ENCODE peak calls at places on chromosomes 3 and 15, in eight cellular contexts. O, C, R, W, S, X, K and I are unnamed samples.

GRCh38 chr3:184761120-184761841 is 49.4 kb upstream of the MAGEF1 start:
- DNase-seq in C (no peak), K (no peak), S (peak), O (no peak), X (no peak), R (peak), W (no peak), I (no peak)

GRCh38 chr3:133114198-133114597 is 76.0 kb downstream of the TMEM108 start:
- DNase-seq in S (no peak), C (no peak), R (no peak), K (no peak), O (no peak), W (no peak), X (no peak), I (no peak)

GRCh38 chr3:169836942-169837275 is 24.2 kb upstream of the LRRC34 start:
- DNase-seq in O (no peak), R (no peak), S (no peak), C (no peak), K (no peak), X (no peak), W (no peak), I (no peak)

GRCh38 chr3:151168269-151169094 is 34.5 kb downstream of the GPR171 start:
- DNase-seq in X (peak), C (peak), K (peak), O (peak), R (peak), S (peak), W (peak), I (peak)

GRCh38 chr3:133475245-133476010 is 75.6 kb downstream of the BFSP2 start:
- DNase-seq in R (no peak), C (no peak), O (peak), K (no peak), W (no peak), X (no peak), S (no peak), I (peak)

GRCh38 chr3:13566462-13566748 is 17.5 kb downstream of the FBLN2 start:
- DNase-seq in R (no peak), O (no peak), S (no peak), C (no peak), K (no peak), X (no peak), W (no peak), I (no peak)

GRCh38 chr15:67947254-67948039 is 106.7 kb upstream of the PIAS1 start:
- DNase-seq in K (no peak), O (no peak), W (no peak), S (no peak), C (no peak), X (no peak), R (no peak), I (no peak)

GRCh38 chr3:47128110-47128509 is 35.8 kb downstream of the SETD2 start:
- DNase-seq in O (no peak), X (no peak), C (no peak), S (no peak), W (no peak), R (no peak), K (no peak), I (no peak)

GRCh38 chr3:11363732-11364131 is 91.5 kb downstream of the ATG7 start:
- DNase-seq in C (no peak), K (no peak), S (no peak), O (no peak), R (no peak), X (no peak), W (no peak), I (no peak)

GRCh38 chr3:106208979-106209378 is 340.2 kb upstream of the CBLB start:
- DNase-seq in W (peak), O (no peak), K (no peak), X (no peak), S (no peak), C (no peak), R (no peak), I (no peak)

GRCh38 chr3:108153451-108153981 is 62.7 kb upstream of the CD47 start:
- DNase-seq in W (peak), S (peak), C (peak), R (no peak), O (no peak), K (no peak), X (no peak), I (no peak)

GRCh38 chr15:93428135-93428534 is 339.1 kb upstream of the RGMA start:
- DNase-seq in W (no peak), C (no peak), S (no peak), K (no peak), X (no peak), O (no peak), R (no peak), I (no peak)

GRCh38 chr3:116951610-116952009 is 242.0 kb downstream of the TUSC7 start:
- DNase-seq in S (no peak), C (no peak), X (no peak), W (no peak), O (no peak), R (no peak), K (no peak), I (no peak)

GRCh38 chr3:184746131-184747120 is 34.6 kb upstream of the MAGEF1 start:
- DNase-seq in W (no peak), C (no peak), R (peak), S (peak), K (no peak), X (peak), O (no peak), I (no peak)

GRCh38 chr3:52843116-52843865 is 8.5 kb upstream of the MUSTN1 start:
- DNase-seq in R (no peak), W (no peak), K (no peak), S (no peak), C (no peak), X (no peak), O (peak), I (peak)

GRCh38 chr15:92921215-92922131 is 21.3 kb downstream of the CHD2 start:
- DNase-seq in R (no peak), K (no peak), W (peak), O (no peak), C (no peak), X (no peak), S (no peak), I (no peak)

GRCh38 chr3:48863122-48863521 is 15.4 kb upstream of the PRKAR2A start:
- DNase-seq in K (no peak), X (no peak), R (no peak), C (no peak), S (no peak), W (no peak), O (no peak), I (peak)

GRCh38 chr3:27630892-27631291 is 91.2 kb downstream of the EOMES start:
- DNase-seq in S (no peak), O (no peak), X (no peak), K (no peak), R (no peak), C (no peak), W (peak), I (no peak)

GRCh38 chr3:146250449-146251382 is at the start of gene PLSCR4:
- DNase-seq in K (peak), S (peak), C (peak), R (peak), O (peak), X (peak), W (peak), I (peak)

GRCh38 chr15:94417464-94418293 is 186.3 kb downstream of the MCTP2 start:
- DNase-seq in O (no peak), R (no peak), K (no peak), C (no peak), X (no peak), W (no peak), S (no peak), I (no peak)

GRCh38 chr3:127220497-127220896 is 27.6 kb downstream of the PRR23E start:
- DNase-seq in K (no peak), X (no peak), R (no peak), C (no peak), S (no peak), W (no peak), O (no peak), I (no peak)

GRCh38 chr3:8997151-8997550 is 33.9 kb upstream of the RAD18 start:
- DNase-seq in R (no peak), S (no peak), C (no peak), W (no peak), X (no peak), O (no peak), K (no peak), I (no peak)

GRCh38 chr15:73346735-73347312 is 21.9 kb downstream of the HCN4 start:
- DNase-seq in C (peak), W (peak), X (peak), K (peak), S (peak), O (peak), R (peak), I (peak)

GRCh38 chr3:20930034-20930433 is 744.0 kb upstream of the SGO1 start:
- DNase-seq in O (no peak), K (no peak), C (no peak), S (peak), X (no peak), W (no peak), R (no peak), I (no peak)

GRCh38 chr3:8938021-8938420 is 25.3 kb downstream of the RAD18 start:
- DNase-seq in S (no peak), R (no peak), K (no peak), C (no peak), O (no peak), W (peak), X (no peak), I (no peak)

GRCh38 chr3:19147905-19148767 is at the start of gene KCNH8:
- DNase-seq in X (peak), O (no peak), S (peak), K (peak), R (no peak), W (no peak), C (peak), I (peak)

GRCh38 chr3:8560608-8561007 is 59.0 kb downstream of the LMCD1 start:
- DNase-seq in W (no peak), X (no peak), C (no peak), R (peak), S (no peak), O (no peak), K (no peak), I (no peak)

GRCh38 chr3:128050597-128050996 is 1.6 kb upstream of the SEC61A1 start:
- DNase-seq in K (no peak), S (no peak), O (peak), R (no peak), W (no peak), X (no peak), C (peak), I (peak)

GRCh38 chr3:13950042-13950441 is 70.2 kb upstream of the WNT7A start:
- DNase-seq in W (no peak), O (no peak), K (no peak), X (no peak), R (no peak), S (no peak), C (no peak), I (no peak)

GRCh38 chr3:192365571-192365970 is 361.8 kb downstream of the FGF12 start:
- DNase-seq in K (no peak), W (peak), X (no peak), R (no peak), C (no peak), S (no peak), O (no peak), I (no peak)

GRCh38 chr3:43892535-43892934 is 201.8 kb downstream of the ABHD5 start:
- DNase-seq in O (no peak), R (no peak), K (no peak), W (no peak), X (no peak), S (no peak), C (no peak), I (no peak)

GRCh38 chr15:23497710-23498111 is 50.7 kb upstream of the GOLGA6L2 start:
- DNase-seq in C (no peak), X (no peak), W (peak), K (no peak), O (no peak), S (no peak), R (no peak), I (no peak)

GRCh38 chr3:52730681-52731080 is 24.8 kb downstream of the SPCS1 start:
- DNase-seq in K (no peak), X (no peak), R (no peak), S (no peak), C (no peak), O (no peak), W (no peak), I (no peak)

GRCh38 chr3:29777869-29778268 is 497.0 kb downstream of the RBMS3 start:
- DNase-seq in K (no peak), O (no peak), C (no peak), S (no peak), W (no peak), X (no peak), R (no peak), I (no peak)

GRCh38 chr3:9168230-9168629 is 81.2 kb downstream of the SRGAP3 start:
- DNase-seq in O (no peak), X (no peak), W (no peak), C (peak), S (no peak), R (no peak), K (no peak), I (no peak)

GRCh38 chr15:40736575-40736974 is 18.5 kb downstream of the RMDN3 start:
- DNase-seq in W (no peak), O (no peak), C (no peak), X (no peak), K (no peak), R (no peak), S (no peak), I (no peak)

GRCh38 chr3:49165771-49166751 is at the start of gene CCDC71:
- DNase-seq in W (peak), K (peak), X (peak), C (peak), S (peak), R (peak), O (peak), I (peak)

GRCh38 chr15:81296218-81296617 is 27.7 kb downstream of the STARD5 start:
- DNase-seq in X (no peak), C (peak), K (no peak), R (no peak), O (no peak), W (no peak), S (no peak), I (no peak)

GRCh38 chr15:81295466-81296145 is 28.3 kb downstream of the STARD5 start:
- DNase-seq in W (no peak), R (no peak), O (no peak), S (no peak), C (peak), K (no peak), X (no peak), I (no peak)

GRCh38 chr15:81297580-81298575 is 26.1 kb downstream of the STARD5 start:
- DNase-seq in O (no peak), S (no peak), R (no peak), C (peak), K (no peak), W (no peak), X (no peak), I (peak)

GRCh38 chr15:81297147-81297572 is 26.8 kb downstream of the STARD5 start:
- DNase-seq in X (no peak), C (peak), K (no peak), W (peak), O (no peak), S (no peak), R (no peak), I (no peak)

GRCh38 chr15:81296673-81297072 is 27.3 kb downstream of the STARD5 start:
- DNase-seq in W (no peak), K (peak), O (peak), X (no peak), C (peak), S (peak), R (no peak), I (peak)
- TF ChIP-seq POLR2A in W (no peak), K (no peak), O (peak), X (no peak), C (peak), S (no peak), R (no peak), I (peak)

DNA sequence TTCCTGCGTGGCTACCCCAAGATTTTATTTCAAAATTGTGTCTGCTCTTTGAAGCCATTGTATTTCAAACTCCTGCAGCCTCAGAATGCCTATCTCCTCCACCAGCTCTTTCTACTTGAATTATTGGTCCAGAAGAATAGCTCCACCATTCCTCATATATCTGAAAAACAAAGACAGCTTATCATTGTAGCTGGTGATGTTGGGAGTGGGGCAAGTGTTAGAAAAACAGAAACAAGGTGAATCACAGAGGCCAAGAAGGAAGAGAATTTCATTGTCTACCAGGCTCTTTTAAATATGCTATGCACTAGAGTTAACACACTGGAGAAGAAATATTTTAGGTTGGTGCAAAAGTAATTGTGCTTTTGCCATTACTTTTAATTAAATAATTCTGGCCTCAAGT is 307.9 kb upstream of the ROPN1 start:
- DNase-seq in K (no peak), C (no peak), R (no peak), S (no peak), W (no peak), X (no peak), O (no peak), I (no peak)
- H3K27ac ChIP-seq in K (no peak), C (no peak), R (no peak), S (no peak), W (no peak), X (no peak), O (no peak), I (no peak)

GRCh38 chr3:16266714-16267113 is 1.7 kb downstream of the OXNAD1 start:
- DNase-seq in S (no peak), X (no peak), W (no peak), R (no peak), O (no peak), K (no peak), C (no peak), I (no peak)

GRCh38 chr3:16265455-16265786 is 409 bp downstream of the OXNAD1 start:
- DNase-seq in S (no peak), O (no peak), X (no peak), C (no peak), R (no peak), W (no peak), K (no peak), I (no peak)

GRCh38 chr3:16264174-16264707 is 502 bp downstream of the DPH3 start:
- DNase-seq in O (no peak), W (no peak), K (no peak), C (no peak), X (no peak), S (no peak), R (no peak), I (no peak)

GRCh38 chr3:16262195-16262594 is 2.5 kb downstream of the DPH3 start:
- DNase-seq in X (no peak), W (no peak), K (no peak), S (no peak), C (no peak), O (no peak), R (no peak), I (no peak)

DNA sequence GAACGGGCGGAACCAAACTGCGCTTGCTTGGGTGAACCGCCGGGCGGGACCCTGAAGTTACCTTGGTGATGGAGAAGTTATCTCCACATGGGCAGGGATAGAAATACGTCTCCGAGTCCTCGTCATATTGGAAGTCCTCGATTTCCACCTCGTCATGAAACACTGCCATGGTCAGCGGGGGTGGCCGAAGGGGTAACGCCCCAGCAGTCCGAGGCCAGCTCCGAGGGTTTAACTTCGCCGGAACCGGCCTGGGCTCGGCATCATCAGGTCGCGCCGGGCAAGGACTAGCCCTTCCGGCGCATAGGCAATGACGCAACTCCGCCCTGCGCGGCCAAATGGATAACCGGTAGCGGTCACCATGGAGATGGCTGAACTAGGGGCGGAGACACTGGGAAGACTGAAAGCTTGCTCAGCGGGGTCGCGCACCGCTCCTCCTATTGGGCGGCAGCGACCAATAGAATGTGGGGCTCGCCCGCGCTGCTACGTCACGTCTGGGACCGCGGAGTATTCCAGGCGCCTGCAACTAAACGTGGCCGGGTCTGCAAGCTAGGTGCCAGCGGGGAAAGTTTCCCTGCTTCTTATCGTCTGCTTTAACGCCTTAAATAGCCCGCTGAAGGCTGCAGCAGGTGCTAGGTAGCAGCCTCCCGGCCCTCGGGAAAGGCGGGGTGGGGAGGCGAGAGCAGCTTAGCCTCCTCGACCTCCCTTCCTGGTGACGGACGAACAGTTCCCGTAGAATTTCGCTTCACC is at the start of the genes DPH3 and OXNAD1:
- DNase-seq in S (peak), W (peak), O (peak), R (peak), K (peak), X (peak), C (peak), I (peak)
- TF ChIP-seq POLR2A in S (peak), W (peak), O (peak), R (peak), K (peak), X (peak), C (peak), I (peak)

DNA sequence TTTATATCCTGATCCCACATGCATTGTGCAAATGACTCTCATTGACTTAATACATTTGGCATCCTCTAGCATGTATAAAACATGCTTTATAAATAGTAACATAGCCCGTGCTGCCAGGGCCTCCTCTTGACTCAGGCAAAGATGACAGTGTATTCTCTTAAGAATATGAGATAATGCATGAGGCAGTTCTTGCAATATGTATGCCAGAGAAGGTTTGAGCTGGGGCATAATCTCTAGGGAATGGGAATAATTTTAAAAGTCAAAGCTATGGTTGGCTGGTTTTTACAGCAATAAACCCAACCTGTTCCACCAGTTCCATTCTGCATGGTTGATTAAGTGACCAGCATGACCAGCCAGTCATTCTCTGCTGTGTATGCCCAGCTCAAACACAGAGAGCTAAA is 179.0 kb upstream of the PFN2 start:
- DNase-seq in C (no peak), K (no peak), X (no peak), O (no peak), R (no peak), W (no peak), S (no peak), I (no peak)
- H3K27ac ChIP-seq in C (no peak), K (no peak), X (no peak), O (no peak), R (no peak), W (no peak), S (no peak), I (no peak)

GRCh38 chr15:32700501-32701150 is 17.2 kb upstream of the GREM1 start:
- DNase-seq in W (no peak), O (no peak), C (peak), R (no peak), S (peak), K (no peak), X (no peak), I (peak)
- TF ChIP-seq POLR2A in W (no peak), O (no peak), C (no peak), R (no peak), S (no peak), K (no peak), X (no peak), I (no peak)